ENCODE peak calls at places on chromosomes 7 and 10, in six cellular contexts. One of them, this sample, is unnamed.

GRCh38 chr7:2016021-2016631 is 216.6 kb downstream of the MAD1L1 start:
- DNase-seq in HCT116: no peak
- DNase-seq in spleen: peak
- DNase-seq in endothelial cell of umbilical vein: no peak
- DNase-seq in prostate gland: no peak
- DNase-seq in sigmoid colon: peak
- DNase-seq in this sample: no peak

GRCh38 chr7:106817098-106817497 is 48.0 kb upstream of the PIK3CG start:
- DNase-seq in spleen: no peak
- DNase-seq in sigmoid colon: no peak
- DNase-seq in HCT116: no peak
- DNase-seq in endothelial cell of umbilical vein: no peak
- DNase-seq in prostate gland: no peak
- DNase-seq in this sample: no peak

GRCh38 chr7:18535811-18536413 is 40.4 kb downstream of the HDAC9 start:
- DNase-seq in prostate gland: no peak
- DNase-seq in HCT116: no peak
- DNase-seq in endothelial cell of umbilical vein: no peak
- DNase-seq in sigmoid colon: no peak
- DNase-seq in spleen: no peak
- DNase-seq in this sample: no peak

GRCh38 chr10:81414038-81414437 is 461.0 kb upstream of the NRG3 start:
- DNase-seq in sigmoid colon: no peak
- DNase-seq in endothelial cell of umbilical vein: peak
- DNase-seq in spleen: no peak
- DNase-seq in prostate gland: no peak
- DNase-seq in HCT116: no peak
- DNase-seq in this sample: no peak

GRCh38 chr7:155568961-155569360 is 22.6 kb upstream of the CNPY1 start:
- DNase-seq in endothelial cell of umbilical vein: no peak
- DNase-seq in sigmoid colon: no peak
- DNase-seq in spleen: peak
- DNase-seq in HCT116: no peak
- DNase-seq in prostate gland: no peak
- DNase-seq in this sample: no peak

GRCh38 chr7:1968397-1969111 is 264.2 kb downstream of the MAD1L1 start:
- DNase-seq in endothelial cell of umbilical vein: no peak
- DNase-seq in prostate gland: no peak
- DNase-seq in HCT116: no peak
- DNase-seq in sigmoid colon: no peak
- DNase-seq in spleen: peak
- DNase-seq in this sample: no peak

GRCh38 chr7:137146552-137146961 is 197.0 kb downstream of the PTN start:
- DNase-seq in endothelial cell of umbilical vein: no peak
- DNase-seq in HCT116: no peak
- DNase-seq in sigmoid colon: no peak
- DNase-seq in prostate gland: no peak
- DNase-seq in spleen: no peak
- DNase-seq in this sample: no peak

GRCh38 chr7:727104-727805 is at the start of gene PRKAR1B:
- DNase-seq in spleen: peak
- DNase-seq in endothelial cell of umbilical vein: no peak
- DNase-seq in sigmoid colon: peak
- DNase-seq in prostate gland: no peak
- DNase-seq in HCT116: no peak
- DNase-seq in this sample: no peak

GRCh38 chr7:138875794-138876193 is 77.8 kb upstream of the ATP6V0A4 start:
- DNase-seq in endothelial cell of umbilical vein: no peak
- DNase-seq in HCT116: no peak
- DNase-seq in prostate gland: no peak
- DNase-seq in sigmoid colon: no peak
- DNase-seq in spleen: no peak
- DNase-seq in this sample: no peak

GRCh38 chr10:42954776-42955492 is 121.9 kb upstream of the RET start:
- DNase-seq in spleen: peak
- DNase-seq in endothelial cell of umbilical vein: no peak
- DNase-seq in sigmoid colon: peak
- DNase-seq in prostate gland: no peak
- DNase-seq in HCT116: no peak
- DNase-seq in this sample: peak

GRCh38 chr7:5278781-5279180 is 4.0 kb upstream of the SLC29A4 start:
- DNase-seq in sigmoid colon: no peak
- DNase-seq in spleen: no peak
- DNase-seq in prostate gland: no peak
- DNase-seq in endothelial cell of umbilical vein: peak
- DNase-seq in HCT116: no peak
- DNase-seq in this sample: no peak

GRCh38 chr10:113385021-113385975 is 167.6 kb upstream of the HABP2 start:
- DNase-seq in endothelial cell of umbilical vein: peak
- DNase-seq in HCT116: peak
- DNase-seq in prostate gland: peak
- DNase-seq in sigmoid colon: peak
- DNase-seq in spleen: peak
- DNase-seq in this sample: peak

GRCh38 chr10:92834331-92834730 is 14.0 kb upstream of the EXOC6 start:
- DNase-seq in prostate gland: no peak
- DNase-seq in spleen: no peak
- DNase-seq in endothelial cell of umbilical vein: peak
- DNase-seq in sigmoid colon: no peak
- DNase-seq in HCT116: no peak
- DNase-seq in this sample: no peak

GRCh38 chr7:48176356-48176893 is 5.2 kb downstream of the ABCA13 start:
- DNase-seq in endothelial cell of umbilical vein: no peak
- DNase-seq in HCT116: no peak
- DNase-seq in sigmoid colon: no peak
- DNase-seq in spleen: no peak
- DNase-seq in prostate gland: no peak
- DNase-seq in this sample: no peak

GRCh38 chr10:118488710-118489497 is 106.5 kb downstream of the PRLHR start:
- DNase-seq in endothelial cell of umbilical vein: no peak
- DNase-seq in spleen: no peak
- DNase-seq in HCT116: no peak
- DNase-seq in sigmoid colon: no peak
- DNase-seq in prostate gland: no peak
- DNase-seq in this sample: no peak

GRCh38 chr7:55572378-55573233 is at the start of gene VOPP1:
- DNase-seq in sigmoid colon: peak
- DNase-seq in HCT116: no peak
- DNase-seq in prostate gland: peak
- DNase-seq in spleen: peak
- DNase-seq in endothelial cell of umbilical vein: peak
- DNase-seq in this sample: no peak

GRCh38 chr10:71888623-71889387 is 37.8 kb upstream of the PSAP start:
- DNase-seq in HCT116: peak
- DNase-seq in prostate gland: peak
- DNase-seq in spleen: peak
- DNase-seq in sigmoid colon: peak
- DNase-seq in endothelial cell of umbilical vein: peak
- DNase-seq in this sample: peak

GRCh38 chr10:44752451-44753441 is 158.4 kb upstream of the TMEM72 start:
- DNase-seq in endothelial cell of umbilical vein: peak
- DNase-seq in prostate gland: peak
- DNase-seq in spleen: no peak
- DNase-seq in HCT116: no peak
- DNase-seq in sigmoid colon: no peak
- DNase-seq in this sample: no peak

GRCh38 chr10:101545898-101546297 is 42.2 kb downstream of the POLL start:
- DNase-seq in prostate gland: no peak
- DNase-seq in spleen: no peak
- DNase-seq in HCT116: no peak
- DNase-seq in endothelial cell of umbilical vein: peak
- DNase-seq in sigmoid colon: no peak
- DNase-seq in this sample: no peak

GRCh38 chr10:61903184-61903990 is 1.9 kb downstream of the ARID5B start:
- DNase-seq in endothelial cell of umbilical vein: peak
- DNase-seq in HCT116: peak
- DNase-seq in prostate gland: peak
- DNase-seq in spleen: peak
- DNase-seq in sigmoid colon: peak
- DNase-seq in this sample: peak

GRCh38 chr10:77965294-77965693 is 38.7 kb upstream of the DLG5 start:
- DNase-seq in endothelial cell of umbilical vein: no peak
- DNase-seq in spleen: no peak
- DNase-seq in prostate gland: no peak
- DNase-seq in sigmoid colon: no peak
- DNase-seq in HCT116: no peak
- DNase-seq in this sample: no peak

GRCh38 chr7:18667466-18667865 is 171.9 kb downstream of the HDAC9 start:
- DNase-seq in spleen: no peak
- DNase-seq in sigmoid colon: no peak
- DNase-seq in endothelial cell of umbilical vein: peak
- DNase-seq in prostate gland: no peak
- DNase-seq in HCT116: peak
- DNase-seq in this sample: no peak

GRCh38 chr10:32971536-32972091 is 13.6 kb upstream of the ITGB1 start:
- DNase-seq in endothelial cell of umbilical vein: no peak
- DNase-seq in prostate gland: no peak
- DNase-seq in spleen: no peak
- DNase-seq in HCT116: no peak
- DNase-seq in sigmoid colon: no peak
- DNase-seq in this sample: no peak

GRCh38 chr7:130888468-130888867 is 154.5 kb upstream of the KLF14 start:
- DNase-seq in prostate gland: no peak
- DNase-seq in sigmoid colon: no peak
- DNase-seq in spleen: no peak
- DNase-seq in endothelial cell of umbilical vein: no peak
- DNase-seq in HCT116: no peak
- DNase-seq in this sample: no peak

DNA sequence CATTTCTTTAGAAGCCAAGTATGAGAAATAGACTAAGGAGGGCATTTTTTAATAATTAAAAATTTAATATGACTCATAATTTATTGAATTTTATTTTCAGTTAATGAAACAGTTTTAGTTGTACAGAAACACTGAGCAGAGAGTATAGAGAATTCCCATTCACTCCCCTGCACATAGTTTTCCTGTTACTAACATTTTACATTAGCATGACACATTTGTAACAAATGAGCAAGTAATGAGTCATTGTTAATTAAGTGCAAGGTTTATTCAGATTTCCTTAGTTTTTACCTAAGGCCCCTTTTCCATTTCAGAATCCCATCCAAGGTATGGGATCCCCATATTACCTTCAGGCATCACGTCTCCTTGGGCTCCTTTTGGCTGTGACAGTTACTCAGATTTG is 271.5 kb upstream of the FZD8 start:
- DNase-seq in spleen: no peak
- DNase-seq in HCT116: no peak
- DNase-seq in endothelial cell of umbilical vein: peak
- DNase-seq in sigmoid colon: no peak
- DNase-seq in prostate gland: no peak
- DNase-seq in this sample: no peak
- H3K4me3 ChIP-seq in spleen: no peak
- H3K4me3 ChIP-seq in HCT116: no peak
- H3K4me3 ChIP-seq in endothelial cell of umbilical vein: no peak
- H3K4me3 ChIP-seq in sigmoid colon: no peak
- H3K4me3 ChIP-seq in prostate gland: no peak
- H3K4me3 ChIP-seq in this sample: no peak

GRCh38 chr10:4943821-4944220 is 19.4 kb upstream of the AKR1C1 start:
- DNase-seq in prostate gland: no peak
- DNase-seq in spleen: no peak
- DNase-seq in sigmoid colon: no peak
- DNase-seq in endothelial cell of umbilical vein: no peak
- DNase-seq in HCT116: no peak
- DNase-seq in this sample: no peak
- TF ChIP-seq POLR2AphosphoS5 in prostate gland: no peak
- TF ChIP-seq POLR2AphosphoS5 in spleen: no peak
- TF ChIP-seq POLR2AphosphoS5 in sigmoid colon: no peak
- TF ChIP-seq POLR2AphosphoS5 in endothelial cell of umbilical vein: no peak
- TF ChIP-seq POLR2AphosphoS5 in HCT116: no peak
- TF ChIP-seq POLR2AphosphoS5 in this sample: no peak

GRCh38 chr7:92612501-92612900 is 22.3 kb upstream of the FAM133B start:
- DNase-seq in sigmoid colon: no peak
- DNase-seq in spleen: no peak
- DNase-seq in HCT116: no peak
- DNase-seq in prostate gland: no peak
- DNase-seq in endothelial cell of umbilical vein: no peak
- DNase-seq in this sample: no peak

GRCh38 chr7:92614586-92615237 is 24.5 kb upstream of the FAM133B start:
- DNase-seq in spleen: no peak
- DNase-seq in prostate gland: no peak
- DNase-seq in endothelial cell of umbilical vein: no peak
- DNase-seq in sigmoid colon: no peak
- DNase-seq in HCT116: no peak
- DNase-seq in this sample: no peak

GRCh38 chr7:92611735-92612134 is 21.5 kb upstream of the FAM133B start:
- DNase-seq in spleen: no peak
- DNase-seq in prostate gland: no peak
- DNase-seq in endothelial cell of umbilical vein: no peak
- DNase-seq in sigmoid colon: no peak
- DNase-seq in HCT116: no peak
- DNase-seq in this sample: no peak

GRCh38 chr7:92613214-92613613 is 23.0 kb upstream of the FAM133B start:
- DNase-seq in endothelial cell of umbilical vein: no peak
- DNase-seq in sigmoid colon: no peak
- DNase-seq in spleen: no peak
- DNase-seq in prostate gland: no peak
- DNase-seq in HCT116: no peak
- DNase-seq in this sample: no peak

DNA sequence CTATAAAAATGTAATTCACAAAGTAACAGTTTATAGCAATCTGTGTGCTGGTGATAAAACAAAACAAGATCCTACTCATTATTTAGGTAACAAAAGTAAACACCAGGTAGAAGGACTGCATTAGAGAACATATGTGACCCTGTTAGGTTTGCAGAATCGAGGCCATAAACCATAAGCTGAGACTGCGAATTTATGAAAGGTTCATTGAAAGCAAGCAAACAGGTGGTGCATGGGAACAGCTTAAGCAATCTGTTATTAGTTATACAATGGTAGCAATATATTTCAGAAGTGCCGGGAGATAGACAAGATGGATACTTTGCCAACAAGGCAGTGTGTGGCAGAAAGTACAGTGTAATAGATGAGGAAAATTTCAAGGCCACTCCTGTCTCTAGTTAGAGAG is 23.5 kb upstream of the FAM133B start:
- DNase-seq in endothelial cell of umbilical vein: no peak
- DNase-seq in sigmoid colon: no peak
- DNase-seq in spleen: no peak
- DNase-seq in prostate gland: no peak
- DNase-seq in HCT116: no peak
- DNase-seq in this sample: no peak
- H3K4me3 ChIP-seq in endothelial cell of umbilical vein: no peak
- H3K4me3 ChIP-seq in sigmoid colon: no peak
- H3K4me3 ChIP-seq in spleen: no peak
- H3K4me3 ChIP-seq in prostate gland: no peak
- H3K4me3 ChIP-seq in HCT116: no peak
- H3K4me3 ChIP-seq in this sample: no peak

DNA sequence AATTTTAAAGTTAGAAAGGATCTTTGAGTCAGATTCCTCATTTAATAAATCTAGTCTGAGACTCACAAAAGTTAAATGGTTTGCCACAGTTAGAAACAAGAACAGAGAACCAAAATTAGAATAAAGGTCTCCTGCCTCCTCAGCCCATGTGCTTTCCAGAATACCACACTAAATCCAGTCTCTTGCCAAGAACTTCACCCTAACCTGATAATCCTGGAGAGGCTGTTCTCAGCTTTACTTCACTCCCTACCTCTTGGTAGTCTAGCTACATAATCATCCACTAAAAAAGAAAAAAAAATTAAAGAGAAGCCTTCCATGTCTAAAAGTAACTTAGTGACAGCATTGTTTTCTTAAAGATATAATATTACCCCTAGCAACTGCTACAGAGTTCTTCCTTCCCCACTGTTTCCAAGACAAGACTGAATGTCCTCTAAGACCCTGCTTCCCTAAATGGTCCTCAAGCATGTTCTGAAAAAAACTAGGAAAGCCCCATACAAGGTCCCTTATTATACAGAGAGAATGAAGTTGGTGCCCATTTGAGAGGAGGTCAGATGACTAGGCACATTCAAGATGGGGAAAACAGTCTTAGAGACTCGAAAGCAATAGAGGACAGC is 56.8 kb downstream of the ZNF438 start:
- DNase-seq in spleen: no peak
- DNase-seq in HCT116: no peak
- DNase-seq in prostate gland: no peak
- DNase-seq in endothelial cell of umbilical vein: no peak
- DNase-seq in sigmoid colon: no peak
- DNase-seq in this sample: no peak
- TF ChIP-seq POLR2AphosphoS5 in spleen: no peak
- TF ChIP-seq POLR2AphosphoS5 in HCT116: no peak
- TF ChIP-seq POLR2AphosphoS5 in prostate gland: no peak
- TF ChIP-seq POLR2AphosphoS5 in endothelial cell of umbilical vein: no peak
- TF ChIP-seq POLR2AphosphoS5 in sigmoid colon: no peak
- TF ChIP-seq POLR2AphosphoS5 in this sample: no peak

This sample was measured in breast epithelium.